ENCODE peak calls at places on chromosome 13, in six cellular contexts. T is astrocyte of the cerebellum; O is BJ; H is IMR-90; K is iPS DF 6.9; S is effector memory CD4-positive, alpha-beta T cell. W is an unnamed sample.

GRCh38 chr13:48660356-48661076 is 6.8 kb downstream of the CYSLTR2 start:
- DNase-seq in T (no peak), O (no peak), H (no peak), K (no peak), S (no peak), W (peak)

GRCh38 chr13:42078113-42078769 is 29.8 kb downstream of the DGKH start:
- DNase-seq in T (no peak), O (no peak), H (no peak), K (no peak), S (no peak), W (no peak)

GRCh38 chr13:48476215-48476614 is 56.7 kb downstream of the RCBTB2 start:
- DNase-seq in T (no peak), O (no peak), H (no peak), K (no peak), S (no peak), W (no peak)

GRCh38 chr13:41811588-41812021 is 149.3 kb downstream of the VWA8 start:
- DNase-seq in T (no peak), O (no peak), H (no peak), K (no peak), S (no peak), W (peak)

GRCh38 chr13:52599037-52599852 is 43.0 kb upstream of the HNRNPA1L2 start:
- DNase-seq in T (peak), O (no peak), H (peak), K (no peak), S (no peak), W (peak)

GRCh38 chr13:101917833-101918755 is 465.6 kb downstream of the ITGBL1 start:
- DNase-seq in T (no peak), O (no peak), H (no peak), K (no peak), S (no peak), W (no peak)

GRCh38 chr13:112912726-112913440 is 56.1 kb upstream of the MCF2L start:
- DNase-seq in T (no peak), O (no peak), H (no peak), K (no peak), S (no peak), W (no peak)

GRCh38 chr13:53151692-53152421 is 123.2 kb downstream of the OLFM4 start:
- DNase-seq in T (no peak), O (no peak), H (peak), K (peak), S (no peak), W (peak)

GRCh38 chr13:24605923-24606372 is 74.3 kb upstream of the ATP12A start:
- DNase-seq in T (no peak), O (no peak), H (peak), K (no peak), S (no peak), W (peak)

GRCh38 chr13:97259787-97260641 is 37.9 kb downstream of the MBNL2 start:
- DNase-seq in T (no peak), O (no peak), H (peak), K (no peak), S (no peak), W (peak)

GRCh38 chr13:35617420-35617819 is 140.9 kb upstream of the MAB21L1 start:
- DNase-seq in T (no peak), O (no peak), H (no peak), K (no peak), S (no peak), W (no peak)

GRCh38 chr13:41900918-41901317 is 60.0 kb downstream of the VWA8 start:
- DNase-seq in T (no peak), O (no peak), H (peak), K (no peak), S (no peak), W (no peak)

GRCh38 chr13:50228527-50228926 is 213.3 kb downstream of the KCNRG start:
- DNase-seq in T (no peak), O (no peak), H (no peak), K (no peak), S (no peak), W (no peak)

GRCh38 chr13:112974676-112975075 is 5.7 kb downstream of the MCF2L start:
- DNase-seq in T (no peak), O (no peak), H (no peak), K (no peak), S (no peak), W (no peak)

GRCh38 chr13:89925107-89925506 is 1422.4 kb upstream of the MIR17HG start:
- DNase-seq in T (peak), O (no peak), H (peak), K (peak), S (no peak), W (no peak)

GRCh38 chr13:54627973-54628372 is 1599.4 kb downstream of the OLFM4 start:
- DNase-seq in T (no peak), O (no peak), H (no peak), K (no peak), S (no peak), W (no peak)

GRCh38 chr13:74866151-74866550 is 615.8 kb downstream of the TBC1D4 start:
- DNase-seq in T (no peak), O (no peak), H (no peak), K (no peak), S (no peak), W (no peak)

GRCh38 chr13:66305960-66306617 is 924.0 kb downstream of the PCDH9 start:
- DNase-seq in T (no peak), O (no peak), H (no peak), K (no peak), S (no peak), W (no peak)

GRCh38 chr13:75587679-75588078 is 38.1 kb downstream of the UCHL3 start:
- DNase-seq in T (no peak), O (no peak), H (peak), K (peak), S (no peak), W (no peak)

GRCh38 chr13:113026391-113026910 is 57.4 kb downstream of the MCF2L start:
- DNase-seq in T (no peak), O (no peak), H (no peak), K (no peak), S (no peak), W (no peak)

GRCh38 chr13:73984949-73985691 is 149.1 kb downstream of the KLF12 start:
- DNase-seq in T (no peak), O (no peak), H (no peak), K (no peak), S (peak), W (no peak)

GRCh38 chr13:23427342-23428182 is 5.9 kb downstream of the SACS start:
- DNase-seq in T (peak), O (peak), H (peak), K (no peak), S (no peak), W (peak)

GRCh38 chr13:82636119-82636518 is 1246.2 kb downstream of the SLITRK1 start:
- DNase-seq in T (no peak), O (no peak), H (peak), K (no peak), S (no peak), W (no peak)

GRCh38 chr13:113557013-113557412 is 27.5 kb upstream of the TFDP1 start:
- DNase-seq in T (no peak), O (no peak), H (no peak), K (no peak), S (no peak), W (no peak)

GRCh38 chr13:27592865-27593264 is 27.5 kb downstream of the LNX2 start:
- DNase-seq in T (no peak), O (no peak), H (no peak), K (no peak), S (no peak), W (no peak)
- H3K4me3 ChIP-seq in T (no peak), O (no peak), H (no peak), K (no peak), S (no peak), W (no peak)

GRCh38 chr13:51542358-51542972 is 41.8 kb upstream of the WDFY2 start:
- DNase-seq in T (no peak), O (no peak), H (peak), K (no peak), S (no peak), W (no peak)

GRCh38 chr13:51541037-51541436 is 43.2 kb upstream of the WDFY2 start:
- DNase-seq in T (no peak), O (no peak), H (no peak), K (no peak), S (no peak), W (no peak)

GRCh38 chr13:51539887-51540286 is 44.4 kb upstream of the WDFY2 start:
- DNase-seq in T (no peak), O (no peak), H (peak), K (no peak), S (no peak), W (peak)

GRCh38 chr13:51541809-51542258 is 42.4 kb upstream of the WDFY2 start:
- DNase-seq in T (no peak), O (no peak), H (no peak), K (no peak), S (no peak), W (no peak)

DNA sequence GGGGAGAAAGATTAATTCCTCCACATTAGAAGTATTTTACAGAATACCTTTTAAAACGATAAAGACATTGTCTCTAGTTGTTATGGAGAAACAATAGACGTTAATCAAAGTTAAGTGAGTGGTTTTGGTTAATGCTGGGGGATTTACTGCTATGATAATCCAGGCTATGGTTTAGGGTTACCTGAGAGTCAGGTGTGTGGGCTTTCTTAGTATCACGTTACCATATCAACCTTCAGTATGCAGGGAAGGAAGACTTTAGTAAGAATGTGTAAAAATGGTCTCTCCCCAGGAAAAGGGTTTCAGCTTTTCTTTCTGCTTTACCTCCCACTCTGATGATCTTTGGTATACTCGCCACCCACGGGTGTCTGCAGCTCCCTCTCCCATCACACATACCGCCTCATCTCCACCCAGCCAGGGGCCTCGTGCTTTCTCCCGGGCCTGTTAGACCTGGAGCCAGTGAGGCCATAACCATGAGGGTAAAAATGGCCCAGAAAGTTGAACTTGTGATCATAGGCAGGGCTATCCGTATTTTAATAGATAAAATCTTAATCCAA is 45.6 kb upstream of the WDFY2 start:
- DNase-seq in T (no peak), O (no peak), H (no peak), K (no peak), S (no peak), W (no peak)
- H3K4me3 ChIP-seq in T (no peak), O (no peak), H (no peak), K (no peak), S (no peak), W (no peak)

GRCh38 chr13:67383358-67383757 is 153.2 kb upstream of the PCDH9 start:
- DNase-seq in T (no peak), O (no peak), H (peak), K (no peak), S (no peak), W (no peak)

GRCh38 chr13:67372868-67373464 is 142.8 kb upstream of the PCDH9 start:
- DNase-seq in T (no peak), O (no peak), H (no peak), K (no peak), S (no peak), W (no peak)

GRCh38 chr13:67374391-67374790 is 144.3 kb upstream of the PCDH9 start:
- DNase-seq in T (no peak), O (no peak), H (no peak), K (no peak), S (no peak), W (no peak)

DNA sequence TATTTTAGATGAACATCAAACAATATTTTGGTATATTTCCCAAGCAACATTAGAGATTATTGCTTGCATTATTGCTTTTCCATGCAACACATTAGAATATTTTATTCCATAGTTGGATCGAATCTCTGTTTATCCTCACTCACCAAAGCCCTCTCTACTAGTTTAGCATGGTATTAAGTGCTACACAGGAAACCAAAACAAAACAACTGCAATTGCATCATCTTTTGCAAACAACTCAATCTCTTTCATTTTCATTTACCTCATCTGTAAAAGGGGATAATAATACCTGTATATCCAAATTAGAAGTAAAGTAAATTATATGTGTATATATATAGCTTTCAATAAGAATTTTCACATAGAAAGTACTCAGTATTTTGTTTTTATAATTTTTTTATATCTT is 147.8 kb upstream of the PCDH9 start:
- DNase-seq in T (no peak), O (no peak), H (no peak), K (no peak), S (no peak), W (no peak)
- H3K4me3 ChIP-seq in T (no peak), O (no peak), H (no peak), K (no peak), S (no peak), W (no peak)

GRCh38 chr13:91351123-91351522 is 3.6 kb downstream of the MIR17HG start:
- DNase-seq in T (no peak), O (no peak), H (no peak), K (no peak), S (no peak), W (no peak)
- H3K4me3 ChIP-seq in T (peak), O (no peak), H (no peak), K (no peak), S (no peak), W (no peak)

DNA sequence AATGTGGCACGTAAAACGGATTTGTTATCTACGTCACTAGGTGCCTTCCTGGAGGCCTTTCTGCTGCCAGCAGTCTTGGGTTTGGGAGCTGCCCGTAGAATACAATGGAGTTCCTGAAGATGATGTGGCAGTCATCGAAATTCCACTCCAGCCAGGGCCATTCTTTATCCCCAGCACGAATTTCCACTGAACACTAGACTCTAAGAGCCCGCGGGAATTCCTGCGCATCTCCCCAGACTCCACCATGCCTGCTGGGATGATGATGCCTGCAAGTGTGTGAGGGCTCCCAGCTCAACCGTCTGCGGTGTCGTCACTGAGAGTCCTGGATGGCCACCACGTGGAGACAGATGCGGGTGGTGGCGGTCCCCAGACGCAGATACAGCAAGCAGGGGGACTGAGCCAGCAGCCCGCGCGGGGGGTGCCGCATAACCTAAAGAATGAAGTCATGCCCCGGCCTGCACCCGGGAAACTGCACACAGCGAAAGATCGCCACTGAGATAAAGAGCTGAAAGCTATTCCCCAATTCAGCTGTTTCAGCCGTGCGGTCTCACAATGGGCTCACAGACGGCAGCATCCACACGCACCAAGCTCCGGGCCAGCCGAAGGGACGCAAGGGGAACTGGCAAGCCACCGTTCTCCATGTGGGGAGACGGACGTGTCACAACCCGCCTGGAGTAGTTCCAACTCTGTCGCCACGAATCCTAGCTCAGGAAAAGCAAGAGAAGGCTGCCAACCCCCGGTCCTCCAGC is 41.1 kb downstream of the COL4A1 start:
- DNase-seq in T (no peak), O (no peak), H (no peak), K (no peak), S (no peak), W (no peak)
- H3K4me3 ChIP-seq in T (peak), O (no peak), H (no peak), K (no peak), S (no peak), W (no peak)

DNA sequence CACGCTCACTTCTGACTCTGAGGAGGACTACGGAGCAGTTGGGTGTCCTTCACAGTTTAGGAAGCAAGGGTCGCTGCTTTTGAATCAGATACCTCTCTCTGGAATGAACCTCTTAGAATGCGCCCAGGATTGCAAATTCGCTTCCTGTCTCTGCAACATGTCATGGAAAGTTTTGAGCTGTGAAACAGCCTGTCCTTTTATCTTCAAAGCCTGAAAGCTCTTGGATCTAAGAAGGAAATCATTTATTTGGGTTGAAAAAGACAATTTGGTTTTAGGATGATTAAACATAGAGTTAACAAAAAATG is 134.1 kb downstream of the KATNAL1 start:
- DNase-seq in T (no peak), O (no peak), H (no peak), K (no peak), S (no peak), W (peak)
- H3K4me3 ChIP-seq in T (no peak), O (no peak), H (no peak), K (no peak), S (no peak), W (peak)

DNA sequence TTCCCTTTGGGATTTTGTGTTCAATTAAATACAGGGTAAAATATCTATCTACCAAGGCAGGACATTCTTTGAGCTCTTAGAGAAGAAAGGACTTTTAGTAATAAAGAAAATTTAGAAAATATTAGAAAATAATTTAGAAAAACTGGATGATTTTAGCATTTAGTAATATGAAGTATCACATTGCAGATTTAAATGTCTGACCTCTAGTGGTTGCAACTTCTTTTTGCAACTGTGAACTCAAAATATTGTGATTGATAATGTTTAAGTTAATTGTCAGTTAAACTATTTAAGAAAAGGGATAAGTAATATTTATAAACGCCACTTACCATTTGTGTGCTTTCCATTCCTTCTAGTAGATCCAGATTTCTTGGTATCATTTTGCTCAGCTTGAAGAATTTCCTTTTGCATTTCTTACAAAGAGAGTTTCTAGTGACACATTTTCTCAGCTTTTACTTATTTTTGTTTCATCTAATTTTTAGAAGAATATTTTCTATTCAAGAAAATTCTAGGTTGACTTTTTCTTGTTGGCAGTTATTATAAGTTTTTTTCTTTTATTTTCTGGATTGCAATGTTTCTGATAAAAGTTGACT is 10.3 kb upstream of the POSTN start:
- DNase-seq in T (no peak), O (no peak), H (no peak), K (no peak), S (no peak), W (no peak)
- H3K4me3 ChIP-seq in T (no peak), O (no peak), H (no peak), K (no peak), S (no peak), W (no peak)